ENCODE peak calls at places on chromosomes 5 and 9, in five cellular contexts. K is GM12865; D is astrocyte; P is T follicular helper cell; Y is activated CD4-positive, CD25-positive, alpha-beta regulatory T cell. H is an unnamed sample.

GRCh38 chr5:56705217-56705616 is 110.1 kb upstream of the MAP3K1 start:
- DNase-seq in K (no peak), D (no peak), P (no peak), Y (no peak), H (no peak)

GRCh38 chr9:88593537-88594185 is 58.7 kb downstream of the NXNL2 start:
- DNase-seq in K (peak; percentile 72), D (peak; percentile 30), P (peak; percentile 14), Y (peak; percentile 9), H (peak; percentile 35)

GRCh38 chr5:157342822-157343402 is 77.0 kb downstream of the CYFIP2 start:
- DNase-seq in K (peak; percentile 44), D (no peak), P (no peak), Y (peak; percentile 7), H (no peak)

GRCh38 chr5:147234825-147235635 is at the start of gene STK32A:
- DNase-seq in K (no peak), D (peak; percentile 20), P (no peak), Y (no peak), H (peak; percentile 43)

GRCh38 chr9:94490465-94490864 is 64.4 kb upstream of the PCAT7 start:
- DNase-seq in K (no peak), D (no peak), P (no peak), Y (no peak), H (no peak)

GRCh38 chr5:83169938-83170337 is 92.6 kb downstream of the XRCC4 start:
- DNase-seq in K (no peak), D (no peak), P (no peak), Y (no peak), H (no peak)

GRCh38 chr5:41503321-41503720 is 7.1 kb downstream of the PLCXD3 start:
- DNase-seq in K (no peak), D (no peak), P (no peak), Y (no peak), H (no peak)

GRCh38 chr5:112036206-112036605 is 279.2 kb upstream of the NREP start:
- DNase-seq in K (no peak), D (peak; percentile 60), P (no peak), Y (no peak), H (no peak)

GRCh38 chr5:155024015-155024414 is 10.5 kb downstream of the KIF4B start:
- DNase-seq in K (peak; percentile 68), D (no peak), P (no peak), Y (no peak), H (no peak)

GRCh38 chr5:152462021-152462721 is 57.1 kb upstream of the NMUR2 start:
- DNase-seq in K (peak; percentile 44), D (no peak), P (no peak), Y (no peak), H (peak; percentile 17)

H was measured in midbrain.